ENCODE peak calls at places on chromosomes 16 and 17, in six cellular contexts. One of them, this sample, is unnamed.

GRCh38 chr17:57536289-57536688 is 208.8 kb downstream of the CCDC182 start:
- DNase-seq in sigmoid colon: no peak
- DNase-seq in tibial nerve: no peak
- DNase-seq in transverse colon: no peak
- DNase-seq in SK-N-SH: no peak
- DNase-seq in A549: no peak
- DNase-seq in this sample: no peak

GRCh38 chr16:89442990-89443726 is 47.2 kb downstream of the ANKRD11 start:
- DNase-seq in sigmoid colon: peak; percentile 77
- DNase-seq in tibial nerve: no peak
- DNase-seq in transverse colon: peak; percentile 70
- DNase-seq in SK-N-SH: peak; percentile 60
- DNase-seq in A549: peak; percentile 85
- DNase-seq in this sample: no peak

GRCh38 chr16:13372421-13372820 is 471.0 kb downstream of the SHISA9 start:
- DNase-seq in sigmoid colon: no peak
- DNase-seq in tibial nerve: no peak
- DNase-seq in transverse colon: no peak
- DNase-seq in SK-N-SH: no peak
- DNase-seq in A549: no peak
- DNase-seq in this sample: no peak

GRCh38 chr16:15507299-15507958 is 73.0 kb downstream of the BMERB1 start:
- DNase-seq in sigmoid colon: no peak
- DNase-seq in tibial nerve: no peak
- DNase-seq in transverse colon: no peak
- DNase-seq in SK-N-SH: no peak
- DNase-seq in A549: no peak
- DNase-seq in this sample: no peak

GRCh38 chr17:61474235-61474927 is 22.2 kb downstream of the TBX4 start:
- DNase-seq in sigmoid colon: no peak
- DNase-seq in tibial nerve: no peak
- DNase-seq in transverse colon: no peak
- DNase-seq in SK-N-SH: no peak
- DNase-seq in A549: no peak
- DNase-seq in this sample: no peak

GRCh38 chr16:12160815-12161550 is 184.4 kb downstream of the SNX29 start:
- DNase-seq in sigmoid colon: no peak
- DNase-seq in tibial nerve: no peak
- DNase-seq in transverse colon: no peak
- DNase-seq in SK-N-SH: no peak
- DNase-seq in A549: no peak
- DNase-seq in this sample: no peak

GRCh38 chr17:45225964-45226530 is 4.4 kb downstream of the FMNL1 start:
- DNase-seq in sigmoid colon: peak; percentile 86
- DNase-seq in tibial nerve: peak; percentile 38
- DNase-seq in transverse colon: peak; percentile 91
- DNase-seq in SK-N-SH: no peak
- DNase-seq in A549: no peak
- DNase-seq in this sample: no peak

GRCh38 chr17:44220211-44221071 is 966 bp upstream of the UBTF start:
- DNase-seq in sigmoid colon: peak; percentile 77
- DNase-seq in tibial nerve: no peak
- DNase-seq in transverse colon: peak; percentile 42
- DNase-seq in SK-N-SH: peak; percentile 71
- DNase-seq in A549: no peak
- DNase-seq in this sample: no peak

GRCh38 chr16:88482630-88483391 is 29.7 kb downstream of the ZFPM1 start:
- DNase-seq in sigmoid colon: no peak
- DNase-seq in tibial nerve: no peak
- DNase-seq in transverse colon: peak; percentile 52
- DNase-seq in SK-N-SH: no peak
- DNase-seq in A549: no peak
- DNase-seq in this sample: no peak

GRCh38 chr17:15782809-15783208 is 50.7 kb downstream of the TBC1D26 start:
- DNase-seq in sigmoid colon: peak; percentile 82
- DNase-seq in tibial nerve: no peak
- DNase-seq in transverse colon: peak; percentile 59
- DNase-seq in SK-N-SH: no peak
- DNase-seq in A549: no peak
- DNase-seq in this sample: peak; percentile 50

GRCh38 chr16:16158741-16159374 is 64.4 kb downstream of the ABCC6 start:
- DNase-seq in sigmoid colon: no peak
- DNase-seq in tibial nerve: no peak
- DNase-seq in transverse colon: no peak
- DNase-seq in SK-N-SH: no peak
- DNase-seq in A549: no peak
- DNase-seq in this sample: no peak

GRCh38 chr17:9240659-9241370 is 219.5 kb downstream of the NTN1 start:
- DNase-seq in sigmoid colon: peak; percentile 93
- DNase-seq in tibial nerve: peak; percentile 70
- DNase-seq in transverse colon: peak; percentile 71
- DNase-seq in SK-N-SH: no peak
- DNase-seq in A549: no peak
- DNase-seq in this sample: peak; percentile 37

GRCh38 chr17:17196776-17197175 is 9.4 kb downstream of the PLD6 start:
- DNase-seq in sigmoid colon: no peak
- DNase-seq in tibial nerve: no peak
- DNase-seq in transverse colon: no peak
- DNase-seq in SK-N-SH: no peak
- DNase-seq in A549: no peak
- DNase-seq in this sample: no peak

GRCh38 chr17:79806863-79807720 is 10.2 kb upstream of the CBX8 start:
- DNase-seq in sigmoid colon: no peak
- DNase-seq in tibial nerve: no peak
- DNase-seq in transverse colon: no peak
- DNase-seq in SK-N-SH: no peak
- DNase-seq in A549: no peak
- DNase-seq in this sample: no peak

GRCh38 chr17:36525888-36526287 is 8.8 kb downstream of the MYO19 start:
- DNase-seq in sigmoid colon: no peak
- DNase-seq in tibial nerve: no peak
- DNase-seq in transverse colon: no peak
- DNase-seq in SK-N-SH: no peak
- DNase-seq in A549: no peak
- DNase-seq in this sample: no peak

GRCh38 chr16:22337045-22337444 is 37.4 kb downstream of the CDR2 start:
- DNase-seq in sigmoid colon: no peak
- DNase-seq in tibial nerve: no peak
- DNase-seq in transverse colon: no peak
- DNase-seq in SK-N-SH: no peak
- DNase-seq in A549: no peak
- DNase-seq in this sample: no peak

GRCh38 chr17:14312522-14312921 is 11.6 kb downstream of the HS3ST3B1 start:
- DNase-seq in sigmoid colon: no peak
- DNase-seq in tibial nerve: no peak
- DNase-seq in transverse colon: no peak
- DNase-seq in SK-N-SH: no peak
- DNase-seq in A549: no peak
- DNase-seq in this sample: no peak
- TF ChIP-seq EP300 in sigmoid colon: no peak
- TF ChIP-seq EP300 in tibial nerve: no peak
- TF ChIP-seq EP300 in transverse colon: no peak
- TF ChIP-seq EP300 in SK-N-SH: no peak
- TF ChIP-seq EP300 in A549: no peak
- TF ChIP-seq EP300 in this sample: no peak

DNA sequence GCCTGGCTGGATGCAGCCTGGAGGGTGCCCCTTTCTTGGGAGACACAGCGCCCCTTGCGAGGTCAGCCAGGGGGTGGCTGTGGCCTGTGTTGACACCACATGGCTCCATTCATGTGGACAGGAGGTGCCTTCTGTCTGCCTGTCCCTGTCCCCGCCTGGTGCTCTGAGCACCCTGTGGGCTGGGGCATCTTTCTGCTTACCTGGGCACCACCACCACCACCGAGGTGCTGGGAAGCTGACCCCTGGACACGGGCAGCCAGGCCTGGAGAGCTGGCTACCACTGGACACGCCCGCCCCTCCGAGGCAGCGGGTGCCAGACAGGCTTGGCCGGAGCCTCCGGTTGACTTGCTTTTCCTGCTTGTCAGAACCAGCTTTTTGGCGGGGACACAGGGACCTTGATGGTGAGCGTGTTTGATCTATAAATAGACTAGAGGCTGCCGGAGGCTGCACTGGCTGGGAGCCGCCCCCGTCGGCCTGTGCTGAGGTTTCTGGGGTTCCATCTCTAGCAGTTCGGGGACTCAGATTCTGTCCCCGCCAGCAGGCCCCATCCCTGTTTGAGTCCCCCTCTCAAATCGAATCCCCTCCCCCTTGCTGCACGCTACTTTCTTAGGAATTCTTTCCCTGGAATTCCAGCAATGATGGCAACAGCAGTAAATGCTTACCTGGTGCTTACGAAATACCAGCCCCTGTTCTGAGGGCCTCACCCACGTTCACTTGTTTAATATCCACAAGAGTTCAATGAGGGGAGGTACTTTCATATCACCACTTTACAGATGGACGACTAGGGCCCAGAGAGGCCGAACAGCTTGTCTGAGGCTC is 121.1 kb upstream of the GSE1 start:
- DNase-seq in sigmoid colon: peak; percentile 91
- DNase-seq in tibial nerve: no peak
- DNase-seq in transverse colon: peak; percentile 52
- DNase-seq in SK-N-SH: no peak
- DNase-seq in A549: no peak
- DNase-seq in this sample: peak; percentile 92
- TF ChIP-seq EP300 in sigmoid colon: no peak
- TF ChIP-seq EP300 in tibial nerve: no peak
- TF ChIP-seq EP300 in transverse colon: no peak
- TF ChIP-seq EP300 in SK-N-SH: no peak
- TF ChIP-seq EP300 in A549: no peak
- TF ChIP-seq EP300 in this sample: peak; percentile 43

GRCh38 chr16:4372578-4373355 is 1.1 kb downstream of the VASN start:
- DNase-seq in sigmoid colon: peak; percentile 87
- DNase-seq in tibial nerve: no peak
- DNase-seq in transverse colon: no peak
- DNase-seq in SK-N-SH: peak; percentile 85
- DNase-seq in A549: peak; percentile 54
- DNase-seq in this sample: peak; percentile 67
- TF ChIP-seq EP300 in sigmoid colon: no peak
- TF ChIP-seq EP300 in tibial nerve: no peak
- TF ChIP-seq EP300 in transverse colon: no peak
- TF ChIP-seq EP300 in SK-N-SH: peak; percentile 60
- TF ChIP-seq EP300 in A549: no peak
- TF ChIP-seq EP300 in this sample: no peak

DNA sequence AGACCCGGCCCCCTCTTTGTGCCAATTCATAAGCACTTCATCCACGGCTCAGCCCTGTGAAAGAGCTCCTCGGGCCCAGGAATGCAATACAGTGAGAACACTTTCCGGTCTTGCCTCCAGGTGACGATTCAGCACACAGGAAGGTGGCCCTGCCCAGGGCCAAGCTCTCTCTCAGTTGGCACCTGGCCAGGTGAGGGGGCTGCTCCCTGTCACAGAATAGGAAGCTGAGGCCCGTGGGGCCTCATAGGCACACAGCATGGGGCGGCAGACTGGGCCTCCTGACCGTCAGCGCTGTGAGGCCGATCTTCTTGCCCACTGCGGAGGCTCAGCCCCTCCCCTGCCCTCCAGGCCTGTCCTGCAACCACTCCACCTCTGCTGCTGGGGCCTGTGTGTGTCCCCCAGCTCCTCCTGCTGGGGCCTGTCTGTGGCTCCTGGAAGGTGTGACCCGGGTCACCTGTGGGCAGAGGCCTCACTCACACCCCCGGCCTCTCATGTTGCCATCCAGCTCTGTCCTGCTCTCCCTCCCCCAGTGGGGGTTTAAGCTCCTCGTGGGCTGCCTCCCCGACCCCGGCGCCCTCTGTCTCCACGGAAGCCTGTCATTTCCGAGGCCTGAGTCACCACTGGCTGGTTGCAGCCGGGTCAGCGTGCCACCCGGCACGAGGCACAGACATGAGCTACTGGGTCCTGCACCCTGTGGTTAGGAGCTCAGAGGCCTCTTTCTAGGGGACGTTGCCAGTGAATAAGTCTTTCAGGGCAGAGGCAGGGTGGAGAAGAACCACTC is 114.4 kb downstream of the SEC14L1 start:
- DNase-seq in sigmoid colon: no peak
- DNase-seq in tibial nerve: no peak
- DNase-seq in transverse colon: no peak
- DNase-seq in SK-N-SH: peak; percentile 68
- DNase-seq in A549: peak; percentile 93
- DNase-seq in this sample: peak; percentile 75
- TF ChIP-seq EP300 in sigmoid colon: no peak
- TF ChIP-seq EP300 in tibial nerve: peak; percentile 39
- TF ChIP-seq EP300 in transverse colon: no peak
- TF ChIP-seq EP300 in SK-N-SH: peak; percentile 97
- TF ChIP-seq EP300 in A549: peak; percentile 52
- TF ChIP-seq EP300 in this sample: no peak

GRCh38 chr16:64398795-64399194 is 723.1 kb downstream of the CDH11 start:
- DNase-seq in sigmoid colon: no peak
- DNase-seq in tibial nerve: no peak
- DNase-seq in transverse colon: no peak
- DNase-seq in SK-N-SH: no peak
- DNase-seq in A549: no peak
- DNase-seq in this sample: no peak

GRCh38 chr16:64397042-64397441 is 724.8 kb downstream of the CDH11 start:
- DNase-seq in sigmoid colon: no peak
- DNase-seq in tibial nerve: no peak
- DNase-seq in transverse colon: no peak
- DNase-seq in SK-N-SH: no peak
- DNase-seq in A549: no peak
- DNase-seq in this sample: no peak

GRCh38 chr16:64403352-64403751 is 718.5 kb downstream of the CDH11 start:
- DNase-seq in sigmoid colon: no peak
- DNase-seq in tibial nerve: no peak
- DNase-seq in transverse colon: no peak
- DNase-seq in SK-N-SH: no peak
- DNase-seq in A549: no peak
- DNase-seq in this sample: no peak

GRCh38 chr16:64394061-64394460 is 727.8 kb downstream of the CDH11 start:
- DNase-seq in sigmoid colon: no peak
- DNase-seq in tibial nerve: no peak
- DNase-seq in transverse colon: no peak
- DNase-seq in SK-N-SH: no peak
- DNase-seq in A549: no peak
- DNase-seq in this sample: no peak

GRCh38 chr16:64397945-64398508 is 723.8 kb downstream of the CDH11 start:
- DNase-seq in sigmoid colon: no peak
- DNase-seq in tibial nerve: no peak
- DNase-seq in transverse colon: no peak
- DNase-seq in SK-N-SH: no peak
- DNase-seq in A549: no peak
- DNase-seq in this sample: no peak
- TF ChIP-seq EP300 in sigmoid colon: no peak
- TF ChIP-seq EP300 in tibial nerve: no peak
- TF ChIP-seq EP300 in transverse colon: no peak
- TF ChIP-seq EP300 in SK-N-SH: no peak
- TF ChIP-seq EP300 in A549: no peak
- TF ChIP-seq EP300 in this sample: no peak